ENCODE peak calls at places on chromosomes 1 and 21, in eight cellular contexts. N, Q, T, H, Z, O, G and D are unnamed samples.

GRCh38 chr1:6962390-6962955 is 177.2 kb downstream of the CAMTA1 start:
- ATAC-seq in Q (peak; percentile 72), T (peak; percentile 60), O (peak; percentile 39), G (peak; percentile 53), Z (peak; percentile 54), H (peak; percentile 56), N (peak; percentile 56), D (peak; percentile 48)

GRCh38 chr21:41676198-41676597 is 90.7 kb downstream of the RIPK4 start:
- ATAC-seq in H (no peak), Q (no peak), Z (no peak), T (no peak), G (no peak), O (no peak), N (no peak), D (no peak)

GRCh38 chr21:45256021-45256911 is 31.4 kb downstream of the POFUT2 start:
- ATAC-seq in N (peak; percentile 9), H (no peak), G (no peak), T (no peak), Z (no peak), Q (no peak), O (no peak), D (no peak)

GRCh38 chr1:228810855-228811654 is 75.8 kb downstream of the RHOU start:
- ATAC-seq in N (peak; percentile 59), T (no peak), O (no peak), H (no peak), G (no peak), Z (peak; percentile 64), Q (no peak), D (peak; percentile 13)

GRCh38 chr1:154598871-154599635 is 8.9 kb downstream of the ADAR start:
- ATAC-seq in O (no peak), G (no peak), T (no peak), N (no peak), H (no peak), Z (no peak), Q (no peak), D (no peak)

GRCh38 chr1:19921310-19921709 is 2.1 kb downstream of the PLA2G2E start:
- ATAC-seq in N (no peak), G (no peak), Q (no peak), Z (no peak), H (no peak), T (no peak), O (no peak), D (no peak)

GRCh38 chr1:204623365-204623893 is 62.1 kb downstream of the LRRN2 start:
- ATAC-seq in N (no peak), Q (no peak), Z (no peak), O (peak; percentile 61), H (no peak), T (no peak), G (no peak), D (no peak)

GRCh38 chr1:110877364-110877763 is 4.4 kb downstream of the CD53 start:
- ATAC-seq in O (no peak), H (no peak), Q (no peak), G (no peak), N (no peak), Z (no peak), T (no peak), D (no peak)

GRCh38 chr21:15508554-15508953 is 221.2 kb upstream of the USP25 start:
- ATAC-seq in Z (no peak), T (no peak), N (no peak), O (no peak), Q (no peak), H (no peak), G (no peak), D (no peak)